ENCODE peak calls at places on chromosomes 11 and 22, in five cellular contexts. H is A549, C is right lobe of liver, Q is sigmoid colon, P is stomach. S is an unnamed sample.

GRCh38 chr22:42994917-42995562 is 19.9 kb downstream of the PACSIN2 start:
- DNase-seq in H (peak), C (peak), Q (peak), P (peak), S (peak)

GRCh38 chr11:86577663-86578636 is 94.5 kb downstream of the ME3 start:
- DNase-seq in H (peak), C (peak), Q (peak), P (no peak), S (peak)

GRCh38 chr22:46774456-46775363 is 12.3 kb downstream of the TBC1D22A start:
- DNase-seq in H (no peak), C (no peak), Q (no peak), P (no peak), S (no peak)

GRCh38 chr11:128814856-128815705 is 52.0 kb downstream of the KCNJ1 start:
- DNase-seq in H (no peak), C (no peak), Q (peak), P (no peak), S (peak)

GRCh38 chr11:35009941-35010337 is 93.5 kb downstream of the PDHX start:
- DNase-seq in H (peak), C (no peak), Q (no peak), P (no peak), S (no peak)

GRCh38 chr11:20205807-20206206 is 45.5 kb upstream of the DBX1 start:
- DNase-seq in H (no peak), C (no peak), Q (no peak), P (no peak), S (no peak)

GRCh38 chr11:60955566-60955965 is 3.6 kb upstream of the SLC15A3 start:
- DNase-seq in H (no peak), C (no peak), Q (no peak), P (no peak), S (no peak)

GRCh38 chr22:37981282-37982011 is 2.9 kb downstream of the SOX10 start:
- DNase-seq in H (no peak), C (peak), Q (no peak), P (no peak), S (no peak)

GRCh38 chr11:120095516-120095915 is 42.4 kb downstream of the TRIM29 start:
- DNase-seq in H (no peak), C (no peak), Q (no peak), P (no peak), S (no peak)

GRCh38 chr22:37742374-37743092 is 45.7 kb downstream of the TRIOBP start:
- DNase-seq in H (no peak), C (no peak), Q (peak), P (peak), S (no peak)

GRCh38 chr11:124737638-124738293 is 2.0 kb upstream of the NRGN start:
- DNase-seq in H (no peak), C (no peak), Q (no peak), P (no peak), S (no peak)
- TF ChIP-seq POLR2A in H (no peak), C (no peak), Q (no peak), P (no peak), S (no peak)

GRCh38 chr22:31491218-31491962 is 1.7 kb upstream of the EIF4ENIF1 start:
- DNase-seq in H (no peak), C (no peak), Q (no peak), P (no peak), S (no peak)
- H3K27ac ChIP-seq in H (peak), C (peak), Q (peak), P (peak), S (peak)

GRCh38 chr11:65429069-65429681 is 6.6 kb downstream of the NEAT1 start:
- DNase-seq in H (no peak), C (peak), Q (peak), P (peak), S (peak)

GRCh38 chr11:65430406-65431217 is 8.0 kb downstream of the NEAT1 start:
- DNase-seq in H (no peak), C (peak), Q (peak), P (peak), S (no peak)

GRCh38 chr11:65431452-65432132 is 9.0 kb downstream of the NEAT1 start:
- DNase-seq in H (no peak), C (peak), Q (no peak), P (no peak), S (peak)

GRCh38 chr11:65428578-65429068 is 6.0 kb downstream of the NEAT1 start:
- DNase-seq in H (no peak), C (peak), Q (peak), P (peak), S (peak)

GRCh38 chr11:65429724-65430405 is 7.3 kb downstream of the NEAT1 start:
- DNase-seq in H (no peak), C (peak), Q (peak), P (peak), S (peak)
- TF ChIP-seq POLR2A in H (peak), C (peak), Q (peak), P (no peak), S (peak)

GRCh38 chr11:118884613-118885274 is 1.1 kb downstream of the CXCR5 start:
- DNase-seq in H (no peak), C (no peak), Q (no peak), P (no peak), S (no peak)

GRCh38 chr11:118881130-118881717 is 2.5 kb upstream of the CXCR5 start:
- DNase-seq in H (no peak), C (no peak), Q (no peak), P (no peak), S (no peak)

GRCh38 chr11:118883368-118884071 is at the start of gene CXCR5:
- DNase-seq in H (no peak), C (no peak), Q (no peak), P (no peak), S (no peak)

GRCh38 chr11:118882489-118882888 is 1.2 kb upstream of the CXCR5 start:
- DNase-seq in H (no peak), C (no peak), Q (no peak), P (no peak), S (no peak)

DNA sequence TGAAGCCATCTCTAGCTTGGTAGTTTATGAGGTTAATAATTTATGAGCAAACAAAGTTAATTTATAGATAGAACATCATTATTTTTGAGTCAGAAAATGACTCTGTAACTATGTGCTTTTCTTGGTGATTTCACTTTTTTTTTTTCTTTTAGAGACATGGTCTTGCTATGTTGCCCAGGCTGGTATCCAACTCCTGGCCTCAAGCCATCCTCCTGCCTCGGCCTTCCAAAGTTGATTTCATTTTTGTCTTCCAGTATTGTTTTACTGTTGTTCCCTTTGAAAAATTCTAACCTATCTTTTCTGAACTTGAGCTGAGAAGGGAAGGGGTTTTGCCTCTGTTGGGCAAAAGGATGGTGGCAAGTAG is 706 bp upstream of the CXCR5 start:
- DNase-seq in H (no peak), C (no peak), Q (no peak), P (no peak), S (no peak)
- H3K27ac ChIP-seq in H (no peak), C (no peak), Q (peak), P (no peak), S (no peak)

S was measured in heart left ventricle.